ENCODE peak calls at places on chromosomes 11 and 22, in eight cellular contexts. I is fibroblast of villous mesenchyme; A is HT1080; Y is stimulated activated CD4-positive, alpha-beta T cell treated with anti-CD3 and anti-CD28 coated beads, Interleukin-12 subunit alpha, Interleukin-12 subunit beta, amount 100 ng/mL, for 48 hours; U is NCI-H345; P is HEK293T; C is dermis blood vessel endothelial cell; S is activated T-cell treated with anti-CD3 and anti-CD28 coated beads for 1 hour. D is an unnamed sample.

GRCh38 chr22:47294222-47294532 is 531.7 kb downstream of the TBC1D22A start:
- DNase-seq in A (peak), Y (no peak), P (no peak), U (no peak), I (peak), S (no peak), C (no peak), D (no peak)

GRCh38 chr22:28817919-28818859 is 17.8 kb upstream of the XBP1 start:
- DNase-seq in Y (no peak), S (no peak), P (no peak), A (no peak), C (no peak), I (no peak), U (peak), D (no peak)

GRCh38 chr11:91350931-91351330 is 873.7 kb upstream of the FAT3 start:
- DNase-seq in S (no peak), I (no peak), P (no peak), Y (no peak), A (no peak), C (no peak), U (no peak), D (no peak)

GRCh38 chr11:46348986-46349401 is 1.7 kb downstream of the DGKZ start:
- DNase-seq in S (peak), I (no peak), C (no peak), U (peak), P (no peak), A (no peak), Y (no peak), D (no peak)

GRCh38 chr11:61996933-61997332 is 29.5 kb upstream of the FTH1 start:
- DNase-seq in I (no peak), C (no peak), U (no peak), S (no peak), P (no peak), Y (no peak), A (no peak), D (no peak)

GRCh38 chr22:30868663-30869385 is 99.8 kb downstream of the MORC2 start:
- DNase-seq in I (peak), P (no peak), C (peak), Y (no peak), U (peak), S (no peak), A (no peak), D (no peak)

GRCh38 chr11:104547996-104548661 is 350.1 kb downstream of the CASP12 start:
- DNase-seq in U (no peak), Y (no peak), I (no peak), S (no peak), A (peak), C (peak), P (no peak), D (no peak)

GRCh38 chr11:60261014-60261413 is 18.1 kb upstream of the MS4A4E start:
- DNase-seq in U (no peak), Y (no peak), A (no peak), I (no peak), C (no peak), P (no peak), S (no peak), D (no peak)

GRCh38 chr22:46740910-46741785 is 3.1 kb upstream of the CERK start:
- DNase-seq in A (no peak), C (no peak), U (no peak), S (no peak), P (no peak), Y (no peak), I (no peak), D (no peak)

GRCh38 chr11:19631657-19632325 is 80.8 kb upstream of the NAV2 start:
- DNase-seq in P (no peak), C (no peak), I (no peak), S (no peak), U (no peak), A (no peak), Y (no peak), D (peak)

GRCh38 chr11:71151561-71151960 is 100.8 kb downstream of the SHANK2 start:
- DNase-seq in P (no peak), U (no peak), S (no peak), C (no peak), A (no peak), I (no peak), Y (no peak), D (no peak)

GRCh38 chr11:128942272-128942612 is 429 bp downstream of the TP53AIP1 start:
- DNase-seq in C (no peak), U (no peak), Y (no peak), P (no peak), I (no peak), A (no peak), S (no peak), D (no peak)

GRCh38 chr11:8251767-8252295 is 11.8 kb downstream of the LMO1 start:
- DNase-seq in P (no peak), A (no peak), U (no peak), S (no peak), Y (no peak), I (no peak), C (no peak), D (no peak)

GRCh38 chr22:20568502-20569058 is 61.2 kb downstream of the MED15 start:
- DNase-seq in I (no peak), U (no peak), Y (no peak), A (no peak), C (no peak), P (no peak), S (no peak), D (no peak)

GRCh38 chr11:119338318-119338890 is 2.3 kb downstream of the C1QTNF5 start:
- DNase-seq in A (peak), U (peak), I (no peak), P (peak), C (peak), Y (no peak), S (peak), D (peak)

GRCh38 chr11:61999141-61999975 is 31.9 kb upstream of the FTH1 start:
- DNase-seq in U (no peak), S (no peak), C (no peak), P (no peak), A (no peak), Y (no peak), I (peak), D (no peak)

GRCh38 chr11:72840780-72841179 is 26.6 kb downstream of the ATG16L2 start:
- DNase-seq in S (no peak), U (no peak), Y (no peak), C (no peak), A (peak), I (peak), P (no peak), D (peak)

GRCh38 chr11:60169264-60169915 is 13.5 kb downstream of the MS4A6A start:
- DNase-seq in I (peak), P (no peak), U (no peak), C (peak), A (peak), Y (no peak), S (no peak), D (peak)

GRCh38 chr11:76789443-76789719 is 6.2 kb downstream of the TSKU start:
- DNase-seq in S (no peak), U (no peak), P (no peak), I (no peak), C (no peak), A (no peak), Y (no peak), D (no peak)

GRCh38 chr22:48209473-48210271 is 1447.2 kb downstream of the TBC1D22A start:
- DNase-seq in A (no peak), U (no peak), Y (no peak), S (no peak), C (no peak), I (no peak), P (no peak), D (no peak)

GRCh38 chr11:112540261-112540660 is 279.6 kb upstream of the PLET1 start:
- DNase-seq in I (no peak), Y (no peak), P (no peak), U (no peak), S (no peak), C (no peak), A (peak), D (no peak)

GRCh38 chr22:46381142-46381541 is 45.6 kb downstream of the TRMU start:
- DNase-seq in S (no peak), I (peak), P (no peak), A (peak), U (no peak), C (peak), Y (no peak), D (peak)

GRCh38 chr11:120398184-120398583 is 62.0 kb downstream of the ARHGEF12 start:
- DNase-seq in P (no peak), I (peak), U (no peak), S (no peak), A (no peak), C (no peak), Y (no peak), D (peak)

GRCh38 chr11:19218216-19218615 is 16.4 kb upstream of the CSRP3 start:
- DNase-seq in P (no peak), S (no peak), Y (no peak), U (peak), A (no peak), C (no peak), I (no peak), D (no peak)

GRCh38 chr22:45969414-45969799 is 7.6 kb downstream of the WNT7B start:
- DNase-seq in C (no peak), U (no peak), A (no peak), P (no peak), I (no peak), Y (no peak), S (no peak), D (no peak)

GRCh38 chr11:13720940-13721339 is 52.5 kb downstream of the FAR1 start:
- DNase-seq in P (no peak), S (no peak), Y (no peak), C (peak), U (no peak), I (no peak), A (peak), D (no peak)

GRCh38 chr22:46674367-46674781 is 54.2 kb downstream of the GRAMD4 start:
- DNase-seq in I (no peak), U (no peak), Y (peak), C (peak), A (no peak), P (no peak), S (peak), D (no peak)

GRCh38 chr11:32434116-32434386 is 1.3 kb downstream of the WT1 start:
- DNase-seq in I (no peak), S (no peak), Y (no peak), A (no peak), C (no peak), P (no peak), U (no peak), D (no peak)

GRCh38 chr11:86061483-86061882 is 7.4 kb downstream of the PICALM start:
- DNase-seq in S (no peak), P (no peak), C (no peak), Y (no peak), U (no peak), A (no peak), I (no peak), D (no peak)

GRCh38 chr11:62153087-62153395 is 29.2 kb downstream of the INCENP start:
- DNase-seq in S (no peak), I (no peak), C (peak), U (no peak), Y (no peak), A (no peak), P (no peak), D (no peak)

D was measured in GM03348.